ENCODE peak calls at places on chromosomes 16 and 17, in six cellular contexts. Q is OCI-LY7; Y is fibroblast of villous mesenchyme; M is stomach; N is cardiac fibroblast; U is CD8-positive, alpha-beta T cell. B is an unnamed sample.

GRCh38 chr17:61594294-61594825 is 3.3 kb upstream of the NACA2 start:
- DNase-seq in M (no peak), N (peak), Q (no peak), U (no peak), Y (no peak), B (no peak)

GRCh38 chr17:9022553-9023388 is 1.5 kb downstream of the NTN1 start:
- DNase-seq in N (peak), M (no peak), Q (no peak), Y (peak), U (no peak), B (peak)

GRCh38 chr16:57530104-57530522 is 6.3 kb downstream of the CCDC102A start:
- DNase-seq in Y (peak), M (no peak), Q (peak), N (peak), U (peak), B (peak)

GRCh38 chr17:50022463-50023130 is 27.6 kb upstream of the DLX3 start:
- DNase-seq in N (no peak), U (no peak), M (no peak), Y (no peak), Q (no peak), B (no peak)

GRCh38 chr17:42407289-42407836 is 15.7 kb downstream of the CAVIN1 start:
- DNase-seq in M (peak), U (peak), Y (peak), Q (peak), N (peak), B (peak)

GRCh38 chr16:12252616-12253015 is 276.1 kb downstream of the SNX29 start:
- DNase-seq in Q (peak), M (no peak), U (no peak), N (no peak), Y (no peak), B (no peak)

GRCh38 chr17:3639981-3640596 is 3.5 kb downstream of the CTNS start:
- DNase-seq in Y (peak), U (no peak), Q (peak), N (peak), M (peak), B (peak)

GRCh38 chr17:72332367-72332766 is 211.5 kb downstream of the SOX9 start:
- DNase-seq in Q (no peak), Y (peak), M (no peak), U (no peak), N (peak), B (no peak)

GRCh38 chr16:414395-415169 is 10.9 kb upstream of the RAB11FIP3 start:
- DNase-seq in N (peak), Q (no peak), Y (no peak), U (no peak), M (no peak), B (no peak)

GRCh38 chr16:80536246-80536645 is 4.5 kb upstream of the DYNLRB2 start:
- DNase-seq in U (no peak), Q (no peak), N (no peak), M (no peak), Y (no peak), B (no peak)

GRCh38 chr16:77207029-77207428 is 7.8 kb downstream of the SYCE1L start:
- DNase-seq in U (no peak), Q (no peak), N (no peak), M (no peak), Y (no peak), B (no peak)

GRCh38 chr16:57258910-57259475 is 13.9 kb downstream of the ARL2BP start:
- DNase-seq in M (peak), N (no peak), Y (no peak), U (no peak), Q (no peak), B (no peak)

GRCh38 chr17:79864147-79864546 is 24.9 kb upstream of the CBX4 start:
- DNase-seq in Y (no peak), U (no peak), N (no peak), Q (no peak), M (no peak), B (no peak)

GRCh38 chr17:69760562-69760961 is 314.5 kb upstream of the KCNJ16 start:
- DNase-seq in N (peak), Y (no peak), Q (no peak), U (no peak), M (no peak), B (no peak)

GRCh38 chr16:85316321-85316919 is 204.1 kb upstream of the CIBAR2 start:
- DNase-seq in U (peak), Y (peak), M (peak), Q (peak), N (peak), B (peak)

GRCh38 chr16:55418586-55418985 is 60.4 kb upstream of the MMP2 start:
- DNase-seq in U (no peak), M (no peak), Y (peak), N (peak), Q (no peak), B (peak)

DNA sequence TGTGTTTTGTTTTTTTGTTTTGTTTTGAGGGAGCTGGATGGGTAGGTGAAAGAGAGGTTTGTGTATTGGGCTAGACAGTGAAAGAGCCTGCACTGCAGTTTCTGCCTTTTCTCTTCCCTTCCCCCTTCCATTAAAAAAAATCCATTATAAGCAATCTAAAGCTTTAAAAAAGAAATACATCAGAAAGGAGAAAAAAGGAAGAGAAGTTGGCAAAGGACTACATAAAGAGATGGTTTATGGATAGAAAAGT is 10.7 kb upstream of the EEF2K start:
- DNase-seq in M (no peak), N (no peak), Q (no peak), Y (no peak), U (no peak), B (no peak)
- H3K4me3 ChIP-seq in M (peak), N (no peak), Q (peak), Y (no peak), U (peak), B (no peak)

GRCh38 chr17:6800422-6801027 is 24.5 kb downstream of the FBXO39 start:
- DNase-seq in Q (no peak), Y (no peak), N (no peak), U (peak), M (no peak), B (no peak)
- TF ChIP-seq CTCF in Q (no peak), Y (no peak), N (no peak), U (no peak), M (no peak), B (no peak)

GRCh38 chr16:19118938-19119431 is 5.2 kb downstream of the ITPRIPL2 start:
- DNase-seq in Y (peak), U (no peak), M (no peak), N (peak), Q (no peak), B (peak)

GRCh38 chr16:19119564-19119963 is 5.8 kb downstream of the ITPRIPL2 start:
- DNase-seq in U (no peak), N (peak), Q (peak), Y (peak), M (no peak), B (peak)

GRCh38 chr16:19114359-19115147 is 789 bp downstream of the ITPRIPL2 start:
- DNase-seq in Y (peak), Q (no peak), U (no peak), M (peak), N (peak), B (peak)

GRCh38 chr16:19115148-19116021 is 1.6 kb downstream of the ITPRIPL2 start:
- DNase-seq in Y (no peak), U (no peak), N (peak), M (no peak), Q (no peak), B (no peak)

GRCh38 chr16:19116711-19117449 is 3.1 kb downstream of the ITPRIPL2 start:
- DNase-seq in Y (peak), Q (peak), N (peak), U (no peak), M (no peak), B (no peak)
- H3K4me3 ChIP-seq in Y (peak), Q (no peak), N (no peak), U (no peak), M (peak), B (peak)

GRCh38 chr17:1563786-1564613 is 1.4 kb upstream of the PITPNA start:
- DNase-seq in M (no peak), N (no peak), Q (no peak), Y (no peak), U (no peak), B (no peak)

GRCh38 chr17:1560582-1561170 is 1.9 kb downstream of the PITPNA start:
- DNase-seq in U (no peak), N (no peak), Q (no peak), Y (no peak), M (no peak), B (no peak)

GRCh38 chr17:1562178-1562643 is 381 bp downstream of the PITPNA start:
- DNase-seq in N (peak), M (peak), Y (peak), Q (no peak), U (peak), B (no peak)

GRCh38 chr17:1559743-1560581 is 2.6 kb downstream of the PITPNA start:
- DNase-seq in Y (no peak), N (no peak), U (no peak), M (no peak), Q (no peak), B (no peak)

DNA sequence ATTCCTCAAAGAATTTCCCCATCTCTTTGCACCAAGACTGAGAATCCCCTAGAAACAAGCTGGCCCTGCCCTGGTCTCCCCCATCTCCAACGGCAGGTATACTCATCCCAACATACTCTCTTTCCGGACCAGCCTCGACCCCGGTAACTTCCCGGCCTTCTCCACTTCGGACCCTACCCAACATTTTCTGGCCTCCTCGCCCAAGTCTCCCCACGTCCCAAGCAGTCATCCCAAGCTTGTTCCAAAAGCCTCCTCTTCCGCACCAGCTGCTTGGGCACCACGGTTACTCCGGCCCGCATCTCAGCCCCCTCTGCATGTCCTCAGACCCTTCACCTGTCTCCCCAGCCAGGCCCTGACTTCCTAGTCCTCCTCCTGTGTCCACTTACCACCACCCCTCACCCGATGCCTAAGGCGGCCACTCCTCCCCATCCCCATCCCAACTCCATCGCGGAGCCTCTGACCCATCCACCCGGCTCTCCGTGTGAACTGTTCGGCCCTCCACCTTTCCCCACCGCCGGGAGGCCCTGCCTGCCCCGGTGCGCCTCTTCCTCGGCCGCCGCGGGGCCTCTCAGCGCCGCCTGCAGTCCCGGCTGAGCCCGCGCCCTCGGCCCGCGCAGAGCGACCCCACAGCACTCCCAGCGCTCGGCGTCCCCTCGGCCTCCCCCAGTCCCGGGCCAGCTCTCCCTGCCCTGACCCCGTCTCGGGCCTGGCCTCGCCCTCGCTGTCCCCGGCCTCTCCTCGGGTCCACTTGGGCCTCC is 993 bp downstream of the PITPNA start:
- DNase-seq in N (peak), Y (peak), M (no peak), U (peak), Q (peak), B (no peak)
- TF ChIP-seq CTCF in N (peak), Y (peak), M (no peak), U (peak), Q (peak), B (peak)

DNA sequence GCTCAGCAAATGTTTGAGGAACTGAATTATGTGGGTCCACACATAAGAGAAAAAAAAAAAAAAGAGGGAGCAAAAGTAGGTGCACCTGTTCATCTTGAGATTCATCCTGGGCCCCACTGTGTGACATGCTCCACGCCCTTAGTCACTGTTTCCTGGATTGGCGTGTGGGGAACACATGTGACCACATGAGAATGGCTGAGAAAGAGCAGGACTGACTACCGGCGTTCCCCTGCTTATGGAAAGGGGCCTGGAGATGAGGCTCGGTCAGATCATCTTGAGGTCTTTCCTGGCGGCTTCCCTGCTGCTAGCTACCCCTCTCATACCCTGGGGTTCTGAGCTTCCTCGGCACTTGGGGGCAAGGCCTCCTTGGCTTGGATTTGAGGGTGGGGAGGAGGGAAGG is 3.9 kb downstream of the DEXI start:
- DNase-seq in Y (no peak), Q (no peak), U (no peak), M (no peak), N (no peak), B (no peak)
- H3K4me3 ChIP-seq in Y (no peak), Q (no peak), U (no peak), M (peak), N (no peak), B (no peak)

B was measured in fibroblast of the aortic adventitia.